ENCODE peak calls at places on chromosomes 6 and 20, in nine cellular contexts. One of them, this sample, is unnamed.

GRCh38 chr6:159693894-159694545 is 979 bp upstream of the SOD2 start:
- DNase-seq in tibial artery: no peak
- DNase-seq in OCI-LY7: no peak
- DNase-seq in ascending aorta: peak; percentile 72
- DNase-seq in left lung: peak; percentile 67
- DNase-seq in choroid plexus epithelial cell: no peak
- DNase-seq in neural progenitor cell: no peak
- DNase-seq in GM06990: no peak
- DNase-seq in neural crest cell: no peak
- DNase-seq in this sample: no peak

GRCh38 chr6:9086331-9086730 is 651.0 kb upstream of the SLC35B3 start:
- DNase-seq in tibial artery: no peak
- DNase-seq in left lung: no peak
- DNase-seq in ascending aorta: no peak
- DNase-seq in choroid plexus epithelial cell: no peak
- DNase-seq in neural progenitor cell: no peak
- DNase-seq in GM06990: no peak
- DNase-seq in neural crest cell: no peak
- DNase-seq in OCI-LY7: no peak
- DNase-seq in this sample: no peak

GRCh38 chr20:13029687-13030510 is 21.1 kb downstream of the SPTLC3 start:
- DNase-seq in tibial artery: no peak
- DNase-seq in OCI-LY7: no peak
- DNase-seq in neural crest cell: no peak
- DNase-seq in ascending aorta: peak; percentile 70
- DNase-seq in neural progenitor cell: no peak
- DNase-seq in choroid plexus epithelial cell: peak; percentile 98
- DNase-seq in left lung: peak; percentile 34
- DNase-seq in GM06990: no peak
- DNase-seq in this sample: no peak

GRCh38 chr6:2807342-2808090 is 34.1 kb downstream of the SERPINB1 start:
- DNase-seq in choroid plexus epithelial cell: no peak
- DNase-seq in ascending aorta: no peak
- DNase-seq in OCI-LY7: no peak
- DNase-seq in neural progenitor cell: no peak
- DNase-seq in tibial artery: no peak
- DNase-seq in left lung: no peak
- DNase-seq in neural crest cell: no peak
- DNase-seq in GM06990: no peak
- DNase-seq in this sample: no peak

GRCh38 chr20:29448806-29449470 is 1808.5 kb upstream of the DEFB115 start:
- DNase-seq in GM06990: no peak
- DNase-seq in choroid plexus epithelial cell: no peak
- DNase-seq in ascending aorta: no peak
- DNase-seq in neural progenitor cell: no peak
- DNase-seq in left lung: no peak
- DNase-seq in OCI-LY7: no peak
- DNase-seq in tibial artery: no peak
- DNase-seq in neural crest cell: no peak
- DNase-seq in this sample: no peak

GRCh38 chr6:15974817-15975216 is 154.1 kb upstream of the MYLIP start:
- DNase-seq in ascending aorta: no peak
- DNase-seq in neural progenitor cell: no peak
- DNase-seq in neural crest cell: no peak
- DNase-seq in choroid plexus epithelial cell: no peak
- DNase-seq in OCI-LY7: no peak
- DNase-seq in tibial artery: no peak
- DNase-seq in GM06990: no peak
- DNase-seq in left lung: no peak
- DNase-seq in this sample: no peak

GRCh38 chr6:122869437-122870024 is 80.5 kb downstream of the SMPDL3A start:
- DNase-seq in choroid plexus epithelial cell: peak; percentile 87
- DNase-seq in ascending aorta: no peak
- DNase-seq in tibial artery: no peak
- DNase-seq in left lung: no peak
- DNase-seq in OCI-LY7: peak; percentile 9
- DNase-seq in GM06990: no peak
- DNase-seq in neural crest cell: peak; percentile 22
- DNase-seq in neural progenitor cell: peak; percentile 69
- DNase-seq in this sample: peak; percentile 40

GRCh38 chr6:118377711-118378414 is 170.2 kb upstream of the PLN start:
- DNase-seq in choroid plexus epithelial cell: no peak
- DNase-seq in left lung: peak; percentile 72
- DNase-seq in GM06990: no peak
- DNase-seq in tibial artery: no peak
- DNase-seq in OCI-LY7: no peak
- DNase-seq in neural crest cell: no peak
- DNase-seq in neural progenitor cell: peak; percentile 80
- DNase-seq in ascending aorta: no peak
- DNase-seq in this sample: no peak

GRCh38 chr6:166775180-166775922 is 148.3 kb upstream of the RPS6KA2 start:
- DNase-seq in neural progenitor cell: peak; percentile 90
- DNase-seq in choroid plexus epithelial cell: peak; percentile 86
- DNase-seq in tibial artery: no peak
- DNase-seq in neural crest cell: peak; percentile 50
- DNase-seq in GM06990: no peak
- DNase-seq in OCI-LY7: peak; percentile 83
- DNase-seq in left lung: no peak
- DNase-seq in ascending aorta: no peak
- DNase-seq in this sample: peak; percentile 77

GRCh38 chr6:136747538-136747937 is 44.7 kb downstream of the MAP3K5 start:
- DNase-seq in neural progenitor cell: no peak
- DNase-seq in tibial artery: no peak
- DNase-seq in choroid plexus epithelial cell: no peak
- DNase-seq in left lung: no peak
- DNase-seq in OCI-LY7: no peak
- DNase-seq in GM06990: no peak
- DNase-seq in neural crest cell: no peak
- DNase-seq in ascending aorta: no peak
- DNase-seq in this sample: no peak

GRCh38 chr6:6474170-6474920 is 114.2 kb upstream of the LY86 start:
- DNase-seq in ascending aorta: no peak
- DNase-seq in neural crest cell: no peak
- DNase-seq in tibial artery: no peak
- DNase-seq in left lung: no peak
- DNase-seq in neural progenitor cell: no peak
- DNase-seq in OCI-LY7: peak; percentile 70
- DNase-seq in choroid plexus epithelial cell: no peak
- DNase-seq in GM06990: no peak
- DNase-seq in this sample: no peak

GRCh38 chr20:59223750-59224149 is 60.1 kb downstream of the ZNF831 start:
- DNase-seq in tibial artery: no peak
- DNase-seq in GM06990: no peak
- DNase-seq in left lung: no peak
- DNase-seq in neural progenitor cell: no peak
- DNase-seq in choroid plexus epithelial cell: no peak
- DNase-seq in ascending aorta: no peak
- DNase-seq in neural crest cell: no peak
- DNase-seq in OCI-LY7: no peak
- DNase-seq in this sample: no peak

GRCh38 chr6:78132681-78133410 is 480.0 kb downstream of the MEI4 start:
- DNase-seq in tibial artery: no peak
- DNase-seq in OCI-LY7: no peak
- DNase-seq in neural crest cell: no peak
- DNase-seq in left lung: no peak
- DNase-seq in neural progenitor cell: no peak
- DNase-seq in GM06990: no peak
- DNase-seq in ascending aorta: no peak
- DNase-seq in choroid plexus epithelial cell: no peak
- DNase-seq in this sample: no peak

GRCh38 chr6:72420409-72420808 is 201.5 kb upstream of the KCNQ5 start:
- DNase-seq in neural crest cell: no peak
- DNase-seq in ascending aorta: no peak
- DNase-seq in tibial artery: no peak
- DNase-seq in choroid plexus epithelial cell: no peak
- DNase-seq in OCI-LY7: no peak
- DNase-seq in left lung: no peak
- DNase-seq in neural progenitor cell: no peak
- DNase-seq in GM06990: no peak
- DNase-seq in this sample: no peak

GRCh38 chr20:40497781-40498691 is 191.0 kb downstream of the MAFB start:
- DNase-seq in neural crest cell: no peak
- DNase-seq in choroid plexus epithelial cell: no peak
- DNase-seq in neural progenitor cell: no peak
- DNase-seq in GM06990: peak; percentile 12
- DNase-seq in tibial artery: peak; percentile 76
- DNase-seq in left lung: peak; percentile 76
- DNase-seq in ascending aorta: peak; percentile 76
- DNase-seq in OCI-LY7: no peak
- DNase-seq in this sample: no peak

GRCh38 chr6:159727717-159728440 is 573 bp downstream of the WTAP start:
- DNase-seq in neural progenitor cell: no peak
- DNase-seq in ascending aorta: no peak
- DNase-seq in choroid plexus epithelial cell: peak; percentile 42
- DNase-seq in tibial artery: no peak
- DNase-seq in left lung: no peak
- DNase-seq in GM06990: no peak
- DNase-seq in OCI-LY7: peak; percentile 76
- DNase-seq in neural crest cell: no peak
- DNase-seq in this sample: no peak

GRCh38 chr20:51333971-51334370 is 208.5 kb downstream of the NFATC2 start:
- DNase-seq in GM06990: no peak
- DNase-seq in choroid plexus epithelial cell: no peak
- DNase-seq in tibial artery: no peak
- DNase-seq in neural crest cell: no peak
- DNase-seq in left lung: no peak
- DNase-seq in OCI-LY7: no peak
- DNase-seq in neural progenitor cell: no peak
- DNase-seq in ascending aorta: no peak
- DNase-seq in this sample: no peak
- TF ChIP-seq CTCF in GM06990: no peak
- TF ChIP-seq CTCF in choroid plexus epithelial cell: no peak
- TF ChIP-seq CTCF in tibial artery: no peak
- TF ChIP-seq CTCF in neural crest cell: no peak
- TF ChIP-seq CTCF in left lung: no peak
- TF ChIP-seq CTCF in OCI-LY7: no peak
- TF ChIP-seq CTCF in neural progenitor cell: no peak
- TF ChIP-seq CTCF in ascending aorta: no peak
- TF ChIP-seq CTCF in this sample: no peak

GRCh38 chr6:135638108-135638507 is 140.6 kb upstream of the AHI1 start:
- DNase-seq in neural progenitor cell: no peak
- DNase-seq in left lung: no peak
- DNase-seq in OCI-LY7: no peak
- DNase-seq in neural crest cell: no peak
- DNase-seq in GM06990: no peak
- DNase-seq in tibial artery: no peak
- DNase-seq in ascending aorta: no peak
- DNase-seq in choroid plexus epithelial cell: no peak
- DNase-seq in this sample: no peak
- TF ChIP-seq CTCF in neural progenitor cell: no peak
- TF ChIP-seq CTCF in left lung: no peak
- TF ChIP-seq CTCF in OCI-LY7: no peak
- TF ChIP-seq CTCF in neural crest cell: no peak
- TF ChIP-seq CTCF in GM06990: no peak
- TF ChIP-seq CTCF in tibial artery: no peak
- TF ChIP-seq CTCF in ascending aorta: no peak
- TF ChIP-seq CTCF in choroid plexus epithelial cell: no peak
- TF ChIP-seq CTCF in this sample: no peak

GRCh38 chr20:44648068-44648467 is 3.4 kb downstream of the ADA start:
- DNase-seq in neural progenitor cell: no peak
- DNase-seq in left lung: no peak
- DNase-seq in tibial artery: no peak
- DNase-seq in GM06990: no peak
- DNase-seq in choroid plexus epithelial cell: no peak
- DNase-seq in ascending aorta: no peak
- DNase-seq in neural crest cell: no peak
- DNase-seq in OCI-LY7: peak; percentile 71
- DNase-seq in this sample: no peak

GRCh38 chr20:44646641-44647274 is 4.7 kb downstream of the ADA start:
- DNase-seq in left lung: no peak
- DNase-seq in tibial artery: no peak
- DNase-seq in neural progenitor cell: no peak
- DNase-seq in ascending aorta: no peak
- DNase-seq in choroid plexus epithelial cell: peak; percentile 62
- DNase-seq in neural crest cell: no peak
- DNase-seq in GM06990: peak; percentile 76
- DNase-seq in OCI-LY7: peak; percentile 94
- DNase-seq in this sample: no peak

GRCh38 chr20:44650777-44651493 is 564 bp downstream of the ADA start:
- DNase-seq in ascending aorta: no peak
- DNase-seq in neural crest cell: no peak
- DNase-seq in left lung: no peak
- DNase-seq in neural progenitor cell: no peak
- DNase-seq in tibial artery: no peak
- DNase-seq in OCI-LY7: peak; percentile 68
- DNase-seq in GM06990: peak; percentile 56
- DNase-seq in choroid plexus epithelial cell: no peak
- DNase-seq in this sample: no peak

GRCh38 chr20:44649976-44650375 is 1.5 kb downstream of the ADA start:
- DNase-seq in choroid plexus epithelial cell: no peak
- DNase-seq in GM06990: no peak
- DNase-seq in ascending aorta: no peak
- DNase-seq in left lung: no peak
- DNase-seq in neural progenitor cell: no peak
- DNase-seq in tibial artery: no peak
- DNase-seq in OCI-LY7: peak; percentile 27
- DNase-seq in neural crest cell: no peak
- DNase-seq in this sample: no peak

GRCh38 chr20:44648579-44648978 is 2.9 kb downstream of the ADA start:
- DNase-seq in GM06990: no peak
- DNase-seq in neural progenitor cell: peak; percentile 48
- DNase-seq in choroid plexus epithelial cell: no peak
- DNase-seq in ascending aorta: no peak
- DNase-seq in left lung: no peak
- DNase-seq in tibial artery: no peak
- DNase-seq in OCI-LY7: peak; percentile 40
- DNase-seq in neural crest cell: no peak
- DNase-seq in this sample: no peak
- TF ChIP-seq CTCF in GM06990: no peak
- TF ChIP-seq CTCF in neural progenitor cell: peak; percentile 12
- TF ChIP-seq CTCF in choroid plexus epithelial cell: peak; percentile 7
- TF ChIP-seq CTCF in ascending aorta: no peak
- TF ChIP-seq CTCF in left lung: no peak
- TF ChIP-seq CTCF in tibial artery: no peak
- TF ChIP-seq CTCF in OCI-LY7: peak; percentile 10
- TF ChIP-seq CTCF in neural crest cell: no peak
- TF ChIP-seq CTCF in this sample: no peak

DNA sequence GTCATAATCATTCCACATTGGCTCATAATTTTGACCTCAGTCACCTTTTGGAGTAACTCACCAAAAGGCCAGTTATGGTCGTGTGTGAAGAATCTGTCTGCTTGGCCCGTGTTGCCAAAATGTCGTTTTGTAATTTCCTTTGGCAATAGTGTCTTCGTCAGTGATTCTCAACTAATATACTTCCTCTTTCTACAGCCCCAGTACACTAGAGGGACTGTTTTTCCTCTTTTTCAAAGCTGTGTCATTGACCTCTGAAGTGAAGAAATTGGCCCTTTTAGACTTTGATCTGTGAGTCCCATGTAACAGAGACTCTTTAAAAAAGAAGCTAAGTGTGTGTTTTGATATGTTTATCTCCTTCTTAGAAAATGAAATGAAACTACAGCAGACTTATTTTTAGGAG is 5.2 kb downstream of the FOXO3 start:
- DNase-seq in ascending aorta: peak; percentile 88
- DNase-seq in OCI-LY7: peak; percentile 76
- DNase-seq in left lung: no peak
- DNase-seq in choroid plexus epithelial cell: peak; percentile 75
- DNase-seq in neural progenitor cell: no peak
- DNase-seq in tibial artery: peak; percentile 78
- DNase-seq in GM06990: peak; percentile 47
- DNase-seq in neural crest cell: no peak
- DNase-seq in this sample: no peak
- TF ChIP-seq CTCF in ascending aorta: no peak
- TF ChIP-seq CTCF in OCI-LY7: peak; percentile 48
- TF ChIP-seq CTCF in left lung: peak; percentile 12
- TF ChIP-seq CTCF in choroid plexus epithelial cell: peak; percentile 33
- TF ChIP-seq CTCF in neural progenitor cell: no peak
- TF ChIP-seq CTCF in tibial artery: peak; percentile 28
- TF ChIP-seq CTCF in GM06990: peak; percentile 30
- TF ChIP-seq CTCF in neural crest cell: no peak
- TF ChIP-seq CTCF in this sample: peak; percentile 14